ENCODE peak calls at places on chromosome 4, in eight cellular contexts. P is heart left ventricle; C is IMR-90; U is thoracic aorta; J is gastrocnemius medialis; T is right atrium auricular region; B is CD8-positive, alpha-beta memory T cell; R is PC-3. S is an unnamed sample.
A peak's percentile ranks its signal among the peaks of the same experiment; 100 is the strongest.

GRCh38 chr4:187393546-187394344 is 601.8 kb upstream of the ZFP42 start:
- DNase-seq in P (no peak), C (peak; percentile 66), U (no peak), J (no peak), T (no peak), B (no peak), R (no peak), S (no peak)

GRCh38 chr4:2082118-2082517 is 23.0 kb downstream of the NAT8L start:
- DNase-seq in P (no peak), C (no peak), U (no peak), J (no peak), T (no peak), B (no peak), R (no peak), S (no peak)

GRCh38 chr4:80134936-80135701 is 62.1 kb upstream of the ANTXR2 start:
- DNase-seq in P (no peak), C (peak; percentile 42), U (no peak), J (no peak), T (no peak), B (no peak), R (peak; percentile 59), S (no peak)

GRCh38 chr4:46442963-46443362 is 53.0 kb upstream of the GABRA2 start:
- DNase-seq in P (no peak), C (peak; percentile 65), U (no peak), J (no peak), T (no peak), B (no peak), R (peak; percentile 2), S (no peak)

GRCh38 chr4:95362906-95363578 is 185.7 kb downstream of the UNC5C start:
- DNase-seq in P (no peak), C (peak; percentile 0), U (no peak), J (no peak), T (no peak), B (no peak), R (peak; percentile 12), S (no peak)

GRCh38 chr4:75141162-75141561 is 208.2 kb downstream of the PARM1 start:
- DNase-seq in P (no peak), C (no peak), U (no peak), J (no peak), T (no peak), B (no peak), R (peak; percentile 6), S (no peak)

GRCh38 chr4:148651991-148652390 is 209.8 kb upstream of the NR3C2 start:
- DNase-seq in P (no peak), C (no peak), U (no peak), J (no peak), T (no peak), B (no peak), R (peak; percentile 24), S (no peak)

GRCh38 chr4:41160856-41161255 is 53.5 kb downstream of the APBB2 start:
- DNase-seq in P (no peak), C (peak; percentile 34), U (no peak), J (no peak), T (no peak), B (no peak), R (peak; percentile 17), S (peak; percentile 3)

GRCh38 chr4:170672571-170672970 is 582.8 kb upstream of the AADAT start:
- DNase-seq in P (no peak), C (peak; percentile 8), U (no peak), J (no peak), T (no peak), B (no peak), R (peak; percentile 45), S (no peak)

GRCh38 chr4:149296503-149296902 is 519.1 kb downstream of the IQCM start:
- DNase-seq in P (no peak), C (no peak), U (no peak), J (no peak), T (no peak), B (no peak), R (no peak), S (no peak)

GRCh38 chr4:22573198-22573597 is 57.3 kb upstream of the ADGRA3 start:
- DNase-seq in P (peak; percentile 69), C (no peak), U (no peak), J (peak; percentile 37), T (peak; percentile 72), B (no peak), R (no peak), S (no peak)

GRCh38 chr4:3708103-3708510 is 58.1 kb upstream of the ADRA2C start:
- DNase-seq in P (peak; percentile 60), C (no peak), U (peak; percentile 79), J (no peak), T (no peak), B (no peak), R (no peak), S (no peak)

GRCh38 chr4:38266616-38267015 is 306.4 kb downstream of the PTTG2 start:
- DNase-seq in P (no peak), C (peak; percentile 48), U (no peak), J (no peak), T (no peak), B (no peak), R (peak; percentile 55), S (peak; percentile 57)

GRCh38 chr4:78481180-78481579 is 70.4 kb upstream of the ANXA3 start:
- DNase-seq in P (no peak), C (peak; percentile 84), U (no peak), J (no peak), T (no peak), B (no peak), R (no peak), S (no peak)

GRCh38 chr4:156294577-156294976 is 340.9 kb upstream of the CTSO start:
- DNase-seq in P (no peak), C (peak; percentile 87), U (no peak), J (no peak), T (no peak), B (no peak), R (peak; percentile 70), S (no peak)

GRCh38 chr4:40300371-40301162 is 34.6 kb upstream of the CHRNA9 start:
- DNase-seq in P (no peak), C (no peak), U (no peak), J (no peak), T (no peak), B (no peak), R (no peak), S (no peak)

GRCh38 chr4:161222889-161223288 is 940.9 kb downstream of the FSTL5 start:
- DNase-seq in P (no peak), C (no peak), U (no peak), J (no peak), T (no peak), B (no peak), R (no peak), S (no peak)

GRCh38 chr4:129218355-129218754 is 122.4 kb downstream of the C4orf33 start:
- DNase-seq in P (no peak), C (no peak), U (no peak), J (no peak), T (no peak), B (no peak), R (peak; percentile 53), S (no peak)

GRCh38 chr4:164212714-164213113 is 541.2 kb upstream of the SMIM31 start:
- DNase-seq in P (no peak), C (no peak), U (no peak), J (no peak), T (no peak), B (no peak), R (peak; percentile 35), S (no peak)

GRCh38 chr4:125316391-125316780 is 1.6 kb downstream of the FAT4 start:
- DNase-seq in P (peak; percentile 70), C (no peak), U (no peak), J (peak; percentile 26), T (peak; percentile 66), B (no peak), R (peak; percentile 7), S (no peak)
- H3K4me1 ChIP-seq in P (peaks cover 32% of the 10 kb centered on the region), C (peaks cover 11% of the 10 kb centered on the region), U (peaks cover 50% of the 10 kb centered on the region), J (peaks cover 32% of the 10 kb centered on the region), T (no peaks in the 10 kb centered on the region), B (peaks cover 9% of the 10 kb centered on the region), R (peaks cover 7% of the 10 kb centered on the region), S (peaks cover 56% of the 10 kb centered on the region)

GRCh38 chr4:52915730-52916129 is 53.6 kb downstream of the RASL11B start:
- DNase-seq in P (no peak), C (no peak), U (no peak), J (no peak), T (no peak), B (no peak), R (no peak), S (no peak)
- H3K27ac ChIP-seq in P (no peak overlapping the region), C (no peak overlapping the region), U (no peak overlapping the region), J (no peak overlapping the region), T (no peak overlapping the region), B (no peak overlapping the region), R (no peak overlapping the region), S (no peak overlapping the region)

GRCh38 chr4:140150636-140150885 is 3.4 kb downstream of the MAML3 start:
- DNase-seq in P (no peak), C (no peak), U (no peak), J (peak; percentile 71), T (peak; percentile 92), B (peak; percentile 23), R (no peak), S (no peak)

GRCh38 chr4:140149851-140150635 is 3.9 kb downstream of the MAML3 start:
- DNase-seq in P (peak; percentile 82), C (peak; percentile 61), U (peak; percentile 15), J (peak; percentile 74), T (peak; percentile 84), B (peak; percentile 22), R (peak; percentile 62), S (peak; percentile 96)

GRCh38 chr4:140152015-140152703 is 1.8 kb downstream of the MAML3 start:
- DNase-seq in P (peak; percentile 76), C (no peak), U (no peak), J (peak; percentile 43), T (peak; percentile 75), B (peak; percentile 42), R (peak; percentile 57), S (peak; percentile 94)

GRCh38 chr4:140151700-140152014 is 2.3 kb downstream of the MAML3 start:
- DNase-seq in P (peak; percentile 80), C (peak; percentile 85), U (peak; percentile 30), J (peak; percentile 61), T (peak; percentile 79), B (no peak), R (peak; percentile 81), S (peak; percentile 96)

GRCh38 chr4:140150886-140151699 is 2.9 kb downstream of the MAML3 start:
- DNase-seq in P (peak; percentile 93), C (peak; percentile 97), U (peak; percentile 71), J (peak; percentile 77), T (peak; percentile 85), B (peak; percentile 21), R (peak; percentile 86), S (peak; percentile 97)
- H3K4me1 ChIP-seq in P (no peaks in the 10 kb centered on the region), C (no peaks in the 10 kb centered on the region), U (peaks cover 4% of the 10 kb centered on the region), J (no peaks in the 10 kb centered on the region), T (no peaks in the 10 kb centered on the region), B (no peaks in the 10 kb centered on the region), R (peaks cover 8% of the 10 kb centered on the region), S (peaks cover 9% of the 10 kb centered on the region)

GRCh38 chr4:184806711-184807110 is 19.1 kb downstream of the ACSL1 start:
- DNase-seq in P (no peak), C (no peak), U (no peak), J (no peak), T (no peak), B (no peak), R (no peak), S (no peak)

GRCh38 chr4:184805462-184806245 is 20.1 kb downstream of the ACSL1 start:
- DNase-seq in P (peak; percentile 86), C (no peak), U (no peak), J (peak; percentile 99), T (peak; percentile 87), B (no peak), R (peak; percentile 15), S (no peak)

GRCh38 chr4:184807261-184807660 is 18.5 kb downstream of the ACSL1 start:
- DNase-seq in P (no peak), C (no peak), U (no peak), J (no peak), T (no peak), B (no peak), R (peak; percentile 33), S (no peak)

GRCh38 chr4:184804621-184805020 is 21.1 kb downstream of the ACSL1 start:
- DNase-seq in P (no peak), C (no peak), U (no peak), J (no peak), T (peak; percentile 4), B (no peak), R (peak; percentile 26), S (no peak)

GRCh38 chr4:184806246-184806550 is 19.6 kb downstream of the ACSL1 start:
- DNase-seq in P (no peak), C (no peak), U (no peak), J (no peak), T (no peak), B (no peak), R (no peak), S (no peak)
- H3K27ac ChIP-seq in P (peak overlapping the region; percentile 81), C (no peak overlapping the region), U (no peak overlapping the region), J (peak overlapping the region; percentile 97), T (peak overlapping the region; percentile 93), B (no peak overlapping the region), R (peak overlapping the region; percentile 48), S (no peak overlapping the region)